ENCODE peak calls at places on chromosomes 11 and 22, in nine cellular contexts. U is skeletal muscle cell; B is GM06990; V is CD8-positive, alpha-beta T cell; K is right lobe of liver; Y is CD4-positive, CD25-positive, alpha-beta regulatory T cell; F is lower leg skin; S is mammary epithelial cell; T is tibial artery. D is an unnamed sample.
A peak's percentile ranks its signal among the peaks of the same experiment; 100 is the strongest.

GRCh38 chr11:123460006-123460700 is 30.1 kb downstream of the GRAMD1B start:
- DNase-seq in U (no peak), B (no peak), V (no peak), K (no peak), Y (no peak), F (no peak), S (no peak), T (no peak), D (no peak)

GRCh38 chr11:73047773-73048371 is 94.2 kb downstream of the FCHSD2 start:
- DNase-seq in U (no peak), B (peak; percentile 71), V (no peak), K (no peak), Y (peak; percentile 4), F (no peak), S (no peak), T (no peak), D (no peak)

GRCh38 chr11:96074551-96075309 is 150.8 kb upstream of the MTMR2 start:
- DNase-seq in U (no peak), B (no peak), V (no peak), K (no peak), Y (no peak), F (no peak), S (no peak), T (no peak), D (no peak)

GRCh38 chr22:21861856-21862255 is 5.6 kb downstream of the MAPK1 start:
- DNase-seq in U (no peak), B (no peak), V (no peak), K (no peak), Y (no peak), F (no peak), S (peak; percentile 32), T (no peak), D (no peak)

GRCh38 chr22:45441158-45441557 is 27.7 kb downstream of the RIBC2 start:
- DNase-seq in U (no peak), B (no peak), V (no peak), K (peak; percentile 50), Y (peak; percentile 31), F (peak; percentile 90), S (peak; percentile 46), T (peak; percentile 81), D (no peak)

GRCh38 chr22:22048981-22049531 is 66.5 kb upstream of the TOP3B start:
- DNase-seq in U (no peak), B (no peak), V (no peak), K (no peak), Y (no peak), F (no peak), S (no peak), T (no peak), D (no peak)

GRCh38 chr11:75467881-75468280 is 34.9 kb upstream of the KLHL35 start:
- DNase-seq in U (no peak), B (no peak), V (no peak), K (no peak), Y (no peak), F (no peak), S (no peak), T (no peak), D (no peak)

GRCh38 chr11:64366751-64367150 is 7.8 kb downstream of the RPS6KA4 start:
- DNase-seq in U (no peak), B (no peak), V (no peak), K (no peak), Y (no peak), F (no peak), S (peak; percentile 53), T (no peak), D (no peak)

GRCh38 chr11:74559110-74559933 is 33.1 kb upstream of the POLD3 start:
- DNase-seq in U (no peak), B (no peak), V (no peak), K (peak; percentile 29), Y (no peak), F (no peak), S (no peak), T (no peak), D (no peak)

GRCh38 chr11:67292671-67293070 is 3.6 kb downstream of the ANKRD13D start:
- DNase-seq in U (no peak), B (no peak), V (no peak), K (no peak), Y (no peak), F (no peak), S (no peak), T (no peak), D (no peak)

GRCh38 chr11:65418431-65418680 is 4.2 kb upstream of the NEAT1 start:
- DNase-seq in U (no peak), B (no peak), V (no peak), K (no peak), Y (no peak), F (no peak), S (no peak), T (no peak), D (no peak)

GRCh38 chr11:65419773-65420481 is 2.7 kb upstream of the NEAT1 start:
- DNase-seq in U (peak; percentile 92), B (peak; percentile 66), V (peak; percentile 57), K (peak; percentile 89), Y (peak; percentile 51), F (peak; percentile 99), S (peak; percentile 91), T (peak; percentile 98), D (peak; percentile 84)

GRCh38 chr11:65420506-65421203 is 1.9 kb upstream of the NEAT1 start:
- DNase-seq in U (no peak), B (no peak), V (no peak), K (no peak), Y (no peak), F (peak; percentile 63), S (no peak), T (no peak), D (no peak)

GRCh38 chr11:65418681-65419459 is 3.7 kb upstream of the NEAT1 start:
- DNase-seq in U (peak; percentile 90), B (peak; percentile 92), V (peak; percentile 77), K (peak; percentile 98), Y (peak; percentile 73), F (peak; percentile 99), S (peak; percentile 96), T (peak; percentile 98), D (peak; percentile 91)

DNA sequence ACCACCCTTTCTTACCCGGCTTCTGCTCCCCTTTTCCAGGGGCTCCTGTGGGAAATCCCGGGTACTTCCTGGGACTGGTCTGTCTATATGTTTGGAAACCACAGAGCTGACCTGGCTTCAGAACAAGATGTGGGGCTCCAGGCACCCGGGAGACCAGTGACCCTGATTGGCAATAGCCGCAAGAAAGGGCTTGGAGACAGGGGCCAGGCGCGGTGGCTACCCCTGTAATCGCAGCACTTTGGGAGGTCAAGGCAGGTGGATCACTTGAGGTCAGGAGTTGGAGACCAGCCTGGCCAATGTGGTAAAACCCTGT is 3.2 kb upstream of the NEAT1 start:
- DNase-seq in U (no peak), B (no peak), V (no peak), K (no peak), Y (no peak), F (peak; percentile 90), S (no peak), T (no peak), D (no peak)
- H3K4me3 ChIP-seq in U (peak overlapping the region; percentile 32), B (peak overlapping the region; percentile 74), V (peak overlapping the region; percentile 76), K (peak overlapping the region; percentile 22), Y (peak overlapping the region; percentile 84), F (peak overlapping the region; percentile 14), S (no peak overlapping the region), T (peak overlapping the region; percentile 97), D (peak overlapping the region; percentile 94)

GRCh38 chr11:114059984-114060401 is 482 bp downstream of the ZBTB16 start:
- DNase-seq in U (no peak), B (no peak), V (peak; percentile 42), K (peak; percentile 62), Y (peak; percentile 17), F (peak; percentile 89), S (peak; percentile 37), T (no peak), D (no peak)

GRCh38 chr11:114059278-114059983 is at the start of gene ZBTB16:
- DNase-seq in U (peak; percentile 77), B (no peak), V (peak; percentile 65), K (peak; percentile 94), Y (peak; percentile 63), F (peak; percentile 98), S (no peak), T (peak; percentile 95), D (peak; percentile 56)

GRCh38 chr11:114057605-114058004 is 1.9 kb upstream of the ZBTB16 start:
- DNase-seq in U (no peak), B (no peak), V (no peak), K (no peak), Y (no peak), F (no peak), S (no peak), T (no peak), D (no peak)

GRCh38 chr11:114058026-114058706 is 1.3 kb upstream of the ZBTB16 start:
- DNase-seq in U (no peak), B (no peak), V (no peak), K (peak; percentile 82), Y (no peak), F (peak; percentile 88), S (no peak), T (peak; percentile 80), D (no peak)

GRCh38 chr11:114058871-114059277 is 637 bp upstream of the ZBTB16 start:
- DNase-seq in U (no peak), B (no peak), V (no peak), K (no peak), Y (no peak), F (peak; percentile 89), S (no peak), T (peak; percentile 78), D (no peak)
- H3K4me3 ChIP-seq in U (peak overlapping the region; percentile 51), B (no peak overlapping the region), V (peak overlapping the region; percentile 49), K (peak overlapping the region; percentile 78), Y (no peak overlapping the region), F (peak overlapping the region; percentile 30), S (no peak overlapping the region), T (peak overlapping the region; percentile 99), D (peak overlapping the region; percentile 97)

GRCh38 chr11:18721576-18722292 is 4.3 kb downstream of the IGSF22 start:
- DNase-seq in U (no peak), B (peak; percentile 52), V (peak; percentile 45), K (no peak), Y (peak; percentile 55), F (peak; percentile 91), S (peak; percentile 14), T (no peak), D (no peak)
- H3K4me3 ChIP-seq in U (peak overlapping the region; percentile 59), B (peak overlapping the region; percentile 61), V (peak overlapping the region; percentile 92), K (peak overlapping the region; percentile 19), Y (peak overlapping the region; percentile 85), F (peak overlapping the region; percentile 39), S (peak overlapping the region; percentile 33), T (peak overlapping the region; percentile 50), D (peak overlapping the region; percentile 76)

GRCh38 chr11:2447253-2447950 is 2.6 kb downstream of the KCNQ1 start:
- DNase-seq in U (no peak), B (no peak), V (no peak), K (no peak), Y (no peak), F (no peak), S (peak; percentile 14), T (no peak), D (no peak)
- H3K4me3 ChIP-seq in U (no peak overlapping the region), B (no peak overlapping the region), V (peak overlapping the region; percentile 53), K (no peak overlapping the region), Y (peak overlapping the region; percentile 50), F (no peak overlapping the region), S (no peak overlapping the region), T (no peak overlapping the region), D (peak overlapping the region; percentile 22)

DNA sequence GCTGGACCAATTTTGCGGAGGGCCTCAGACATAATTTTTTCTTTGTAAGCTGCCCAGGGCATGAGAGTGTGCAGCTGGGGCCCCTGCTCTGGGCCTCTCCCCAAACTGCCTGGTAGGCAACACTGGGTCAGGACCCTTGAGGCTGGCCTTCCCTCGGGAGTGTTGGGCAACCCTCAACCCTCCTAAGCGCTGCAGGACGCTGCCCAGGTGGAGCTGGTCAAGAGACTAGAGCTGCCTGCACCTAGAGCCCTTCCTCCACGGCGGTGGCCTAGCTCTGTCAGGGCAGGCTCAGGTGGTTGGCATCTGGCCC is 505 bp upstream of the TMEM132A start:
- DNase-seq in U (no peak), B (no peak), V (no peak), K (no peak), Y (no peak), F (no peak), S (no peak), T (no peak), D (no peak)
- H3K4me3 ChIP-seq in U (peak overlapping the region; percentile 82), B (peak overlapping the region; percentile 63), V (no peak overlapping the region), K (no peak overlapping the region), Y (no peak overlapping the region), F (no peak overlapping the region), S (peak overlapping the region; percentile 70), T (no peak overlapping the region), D (peak overlapping the region; percentile 80)